ENCODE peak calls at places on chromosome 11, in four cellular contexts. D is NCI-H2171; V is stimulated activated naive CD4-positive, alpha-beta T cell; I is SK-N-SH. T is an unnamed sample.

GRCh38 chr11:94737171-94737611 is 31.0 kb upstream of the AMOTL1 start:
- DNase-seq in D (no peak), V (no peak), I (no peak), T (no peak)

GRCh38 chr11:19441752-19442553 is 201.2 kb upstream of the E2F8 start:
- DNase-seq in D (no peak), V (no peak), I (peak), T (no peak)

GRCh38 chr11:66335531-66336233 is 552 bp downstream of the RIN1 start:
- DNase-seq in D (peak), V (no peak), I (peak), T (no peak)

GRCh38 chr11:83521647-83522596 is 235.8 kb upstream of the CCDC90B start:
- DNase-seq in D (no peak), V (no peak), I (peak), T (no peak)

GRCh38 chr11:35083181-35084061 is 55.5 kb upstream of the CD44 start:
- DNase-seq in D (no peak), V (peak), I (no peak), T (no peak)

GRCh38 chr11:75439495-75440120 is 6.6 kb upstream of the KLHL35 start:
- DNase-seq in D (no peak), V (no peak), I (no peak), T (no peak)

GRCh38 chr11:83475741-83476140 is 189.6 kb upstream of the CCDC90B start:
- DNase-seq in D (no peak), V (no peak), I (no peak), T (no peak)

GRCh38 chr11:57982763-57983162 is 40.9 kb upstream of the OR9Q1 start:
- DNase-seq in D (no peak), V (no peak), I (no peak), T (no peak)

GRCh38 chr11:69992943-69993694 is 85.0 kb upstream of the ANO1 start:
- DNase-seq in D (no peak), V (no peak), I (no peak), T (no peak)

GRCh38 chr11:27933992-27934829 is 173.7 kb downstream of the KIF18A start:
- DNase-seq in D (no peak), V (no peak), I (no peak), T (no peak)

GRCh38 chr11:76752321-76753175 is 30.6 kb upstream of the TSKU start:
- DNase-seq in D (no peak), V (no peak), I (peak), T (no peak)

GRCh38 chr11:18171377-18172000 is 1.1 kb upstream of the MRGPRX4 start:
- DNase-seq in D (no peak), V (no peak), I (peak), T (no peak)

GRCh38 chr11:19164230-19164855 is 37.4 kb downstream of the CSRP3 start:
- DNase-seq in D (peak), V (no peak), I (no peak), T (peak)

GRCh38 chr11:12094872-12095800 is 15.3 kb upstream of the MICAL2 start:
- DNase-seq in D (no peak), V (no peak), I (no peak), T (no peak)

GRCh38 chr11:22177186-22177585 is 15.7 kb upstream of the ANO5 start:
- DNase-seq in D (no peak), V (no peak), I (no peak), T (no peak)

GRCh38 chr11:72630104-72630852 is 43.9 kb downstream of the PDE2A start:
- DNase-seq in D (no peak), V (no peak), I (no peak), T (no peak)

GRCh38 chr11:101458161-101458560 is 125.6 kb downstream of the TRPC6 start:
- DNase-seq in D (no peak), V (no peak), I (no peak), T (no peak)

GRCh38 chr11:662689-663274 is 25.7 kb downstream of the DRD4 start:
- DNase-seq in D (no peak), V (peak), I (peak), T (no peak)

T was measured in NCI-H524 treated with DMSO at 0.1 percent for 48 hours.